ENCODE peak calls at places on chromosomes 11 and 22, in eight cellular contexts. T is right atrium auricular region, S is SK-N-MC, I is cardiac fibroblast, P is astrocyte of the hippocampus, Q is GM03348, A is Daoy, O is osteoblast. L is an unnamed sample.

GRCh38 chr11:94028436-94028835 is 7.3 kb downstream of the HEPHL1 start:
- DNase-seq in T (no peak), S (no peak), I (peak), P (peak), Q (no peak), A (peak), O (no peak), L (no peak)

GRCh38 chr11:133302056-133302455 is 230.2 kb downstream of the OPCML start:
- DNase-seq in T (no peak), S (no peak), I (no peak), P (no peak), Q (no peak), A (no peak), O (no peak), L (no peak)

GRCh38 chr11:118002010-118002540 is 15.9 kb downstream of the IL10RA start:
- DNase-seq in T (peak), S (no peak), I (no peak), P (no peak), Q (no peak), A (no peak), O (no peak), L (no peak)

GRCh38 chr11:118046051-118046963 is 30.6 kb upstream of the TMPRSS4 start:
- DNase-seq in T (no peak), S (no peak), I (no peak), P (no peak), Q (no peak), A (no peak), O (no peak), L (no peak)

GRCh38 chr22:36385491-36386350 is 2.0 kb downstream of the MYH9 start:
- DNase-seq in T (no peak), S (no peak), I (peak), P (peak), Q (peak), A (peak), O (peak), L (peak)

GRCh38 chr11:119688362-119688761 is 40.6 kb downstream of the NECTIN1 start:
- DNase-seq in T (no peak), S (no peak), I (no peak), P (no peak), Q (no peak), A (no peak), O (no peak), L (no peak)

GRCh38 chr11:1844221-1845094 is 5.7 kb downstream of the TNNI2 start:
- DNase-seq in T (peak), S (no peak), I (no peak), P (no peak), Q (no peak), A (peak), O (no peak), L (no peak)

GRCh38 chr11:119307974-119308373 is 9.0 kb downstream of the MCAM start:
- DNase-seq in T (no peak), S (no peak), I (no peak), P (no peak), Q (no peak), A (no peak), O (no peak), L (no peak)

GRCh38 chr22:32444068-32444467 is 20.2 kb downstream of the BPIFC start:
- DNase-seq in T (no peak), S (no peak), I (no peak), P (no peak), Q (no peak), A (peak), O (no peak), L (no peak)

GRCh38 chr22:37379716-37380115 is 47.6 kb downstream of the ELFN2 start:
- DNase-seq in T (no peak), S (no peak), I (no peak), P (no peak), Q (no peak), A (no peak), O (no peak), L (no peak)

GRCh38 chr11:105144887-105145286 is 5.3 kb upstream of the CARD18 start:
- DNase-seq in T (no peak), S (peak), I (peak), P (peak), Q (peak), A (peak), O (no peak), L (no peak)

GRCh38 chr11:65834202-65834601 is 439 bp downstream of the SNX32 start:
- DNase-seq in T (no peak), S (no peak), I (no peak), P (no peak), Q (no peak), A (no peak), O (no peak), L (no peak)

GRCh38 chr22:33920927-33921575 is 775 bp upstream of the LARGE1 start:
- DNase-seq in T (peak), S (no peak), I (peak), P (peak), Q (peak), A (peak), O (peak), L (peak)

GRCh38 chr11:114152785-114153184 is 93.3 kb downstream of the ZBTB16 start:
- DNase-seq in T (no peak), S (no peak), I (no peak), P (no peak), Q (no peak), A (no peak), O (no peak), L (no peak)